ENCODE peak calls at places on chromosome 9, in four cellular contexts. One of them, this sample, is unnamed.

GRCh38 chr9:111412280-111412679 is 71.9 kb downstream of the ECPAS start:
- DNase-seq in HCT116: no peak
- DNase-seq in IMR-90: no peak
- DNase-seq in HFF-Myc: no peak
- DNase-seq in this sample: no peak

GRCh38 chr9:131992906-131993657 is 86.6 kb downstream of the MED27 start:
- DNase-seq in HCT116: no peak
- DNase-seq in IMR-90: peak; percentile 31
- DNase-seq in HFF-Myc: no peak
- DNase-seq in this sample: no peak

GRCh38 chr9:122252796-122253195 is 11.8 kb downstream of the RBM18 start:
- DNase-seq in HCT116: no peak
- DNase-seq in IMR-90: no peak
- DNase-seq in HFF-Myc: no peak
- DNase-seq in this sample: no peak

GRCh38 chr9:34451135-34451534 is 7.2 kb downstream of the FAM219A start:
- DNase-seq in HCT116: no peak
- DNase-seq in IMR-90: no peak
- DNase-seq in HFF-Myc: no peak
- DNase-seq in this sample: no peak

GRCh38 chr9:21974542-21975409 is 19.4 kb downstream of the CDKN2A start:
- DNase-seq in HCT116: peak; percentile 29
- DNase-seq in IMR-90: peak; percentile 57
- DNase-seq in HFF-Myc: no peak
- DNase-seq in this sample: no peak

GRCh38 chr9:96176901-96177718 is 124.9 kb downstream of the HSD17B3 start:
- DNase-seq in HCT116: no peak
- DNase-seq in IMR-90: no peak
- DNase-seq in HFF-Myc: no peak
- DNase-seq in this sample: no peak

GRCh38 chr9:95095619-95096355 is 221.7 kb downstream of the FANCC start:
- DNase-seq in HCT116: no peak
- DNase-seq in IMR-90: no peak
- DNase-seq in HFF-Myc: no peak
- DNase-seq in this sample: no peak

GRCh38 chr9:123445116-123445515 is 89.1 kb downstream of the CRB2 start:
- DNase-seq in HCT116: no peak
- DNase-seq in IMR-90: no peak
- DNase-seq in HFF-Myc: no peak
- DNase-seq in this sample: no peak

GRCh38 chr9:122053951-122054350 is 39.2 kb downstream of the TTLL11 start:
- DNase-seq in HCT116: no peak
- DNase-seq in IMR-90: no peak
- DNase-seq in HFF-Myc: no peak
- DNase-seq in this sample: no peak

GRCh38 chr9:28073278-28073677 is 500.0 kb upstream of the C9orf72 start:
- DNase-seq in HCT116: peak; percentile 15
- DNase-seq in IMR-90: peak; percentile 36
- DNase-seq in HFF-Myc: peak; percentile 40
- DNase-seq in this sample: peak; percentile 27

GRCh38 chr9:121550569-121551512 is 51.2 kb upstream of the GGTA1 start:
- DNase-seq in HCT116: peak; percentile 40
- DNase-seq in IMR-90: peak; percentile 46
- DNase-seq in HFF-Myc: no peak
- DNase-seq in this sample: no peak

GRCh38 chr9:2749485-2749884 is 32.2 kb downstream of the KCNV2 start:
- DNase-seq in HCT116: no peak
- DNase-seq in IMR-90: peak; percentile 46
- DNase-seq in HFF-Myc: no peak
- DNase-seq in this sample: no peak

GRCh38 chr9:116687762-116688160 is 656 bp downstream of the TRIM32 start:
- DNase-seq in HCT116: no peak
- DNase-seq in IMR-90: no peak
- DNase-seq in HFF-Myc: no peak
- DNase-seq in this sample: no peak

GRCh38 chr9:7944521-7945022 is 145.0 kb upstream of the DMAC1 start:
- DNase-seq in HCT116: no peak
- DNase-seq in IMR-90: no peak
- DNase-seq in HFF-Myc: no peak
- DNase-seq in this sample: no peak

GRCh38 chr9:72151099-72151498 is 1.9 kb downstream of the GDA start:
- DNase-seq in HCT116: no peak
- DNase-seq in IMR-90: no peak
- DNase-seq in HFF-Myc: no peak
- DNase-seq in this sample: no peak

GRCh38 chr9:36793277-36793676 is 220.6 kb downstream of the MELK start:
- DNase-seq in HCT116: peak; percentile 32
- DNase-seq in IMR-90: no peak
- DNase-seq in HFF-Myc: no peak
- DNase-seq in this sample: no peak

GRCh38 chr9:96186601-96187011 is 115.4 kb downstream of the HSD17B3 start:
- DNase-seq in HCT116: no peak
- DNase-seq in IMR-90: no peak
- DNase-seq in HFF-Myc: no peak
- DNase-seq in this sample: no peak

GRCh38 chr9:76443887-76444286 is 15.1 kb upstream of the GCNT1 start:
- DNase-seq in HCT116: no peak
- DNase-seq in IMR-90: no peak
- DNase-seq in HFF-Myc: no peak
- DNase-seq in this sample: no peak

GRCh38 chr9:17481565-17481964 is 97.3 kb upstream of the SH3GL2 start:
- DNase-seq in HCT116: no peak
- DNase-seq in IMR-90: no peak
- DNase-seq in HFF-Myc: peak; percentile 6
- DNase-seq in this sample: no peak

GRCh38 chr9:14107977-14108376 is 206.0 kb downstream of the NFIB start:
- DNase-seq in HCT116: no peak
- DNase-seq in IMR-90: no peak
- DNase-seq in HFF-Myc: no peak
- DNase-seq in this sample: no peak

GRCh38 chr9:138072161-138072842 is 194.7 kb downstream of the CACNA1B start:
- DNase-seq in HCT116: no peak
- DNase-seq in IMR-90: no peak
- DNase-seq in HFF-Myc: no peak
- DNase-seq in this sample: no peak

GRCh38 chr9:123336455-123336854 is 19.5 kb upstream of the CRB2 start:
- DNase-seq in HCT116: no peak
- DNase-seq in IMR-90: no peak
- DNase-seq in HFF-Myc: no peak
- DNase-seq in this sample: no peak

GRCh38 chr9:17967731-17968130 is 388.9 kb downstream of the SH3GL2 start:
- DNase-seq in HCT116: no peak
- DNase-seq in IMR-90: no peak
- DNase-seq in HFF-Myc: no peak
- DNase-seq in this sample: no peak

GRCh38 chr9:112489039-112489546 is 2.5 kb downstream of the KIAA1958 start:
- DNase-seq in HCT116: no peak
- DNase-seq in IMR-90: no peak
- DNase-seq in HFF-Myc: no peak
- DNase-seq in this sample: no peak

GRCh38 chr9:68805890-68806517 is 101.0 kb downstream of the PIP5K1B start:
- DNase-seq in HCT116: no peak
- DNase-seq in IMR-90: no peak
- DNase-seq in HFF-Myc: no peak
- DNase-seq in this sample: no peak

GRCh38 chr9:21836437-21837161 is 34.2 kb downstream of the MTAP start:
- DNase-seq in HCT116: peak; percentile 94
- DNase-seq in IMR-90: peak; percentile 100
- DNase-seq in HFF-Myc: peak; percentile 99
- DNase-seq in this sample: peak; percentile 94

GRCh38 chr9:91197232-91198181 is 164.2 kb downstream of the AUH start:
- DNase-seq in HCT116: peak; percentile 85
- DNase-seq in IMR-90: peak; percentile 98
- DNase-seq in HFF-Myc: peak; percentile 83
- DNase-seq in this sample: peak; percentile 97

GRCh38 chr9:1458503-1458902 is 408.3 kb downstream of the DMRT2 start:
- DNase-seq in HCT116: peak; percentile 7
- DNase-seq in IMR-90: peak; percentile 2
- DNase-seq in HFF-Myc: peak; percentile 72
- DNase-seq in this sample: peak; percentile 16

GRCh38 chr9:21904371-21904770 is 89.8 kb downstream of the CDKN2A start:
- DNase-seq in HCT116: no peak
- DNase-seq in IMR-90: peak; percentile 63
- DNase-seq in HFF-Myc: no peak
- DNase-seq in this sample: no peak

GRCh38 chr9:136614372-136614922 is 48.3 kb upstream of the EGFL7 start:
- DNase-seq in HCT116: no peak
- DNase-seq in IMR-90: peak; percentile 89
- DNase-seq in HFF-Myc: peak; percentile 26
- DNase-seq in this sample: no peak

GRCh38 chr9:130023147-130023787 is 19.7 kb downstream of the FNBP1 start:
- DNase-seq in HCT116: no peak
- DNase-seq in IMR-90: no peak
- DNase-seq in HFF-Myc: no peak
- DNase-seq in this sample: no peak

GRCh38 chr9:130024597-130024994 is 18.4 kb downstream of the FNBP1 start:
- DNase-seq in HCT116: no peak
- DNase-seq in IMR-90: peak; percentile 47
- DNase-seq in HFF-Myc: no peak
- DNase-seq in this sample: no peak

GRCh38 chr9:130022566-130023146 is 20.3 kb downstream of the FNBP1 start:
- DNase-seq in HCT116: no peak
- DNase-seq in IMR-90: no peak
- DNase-seq in HFF-Myc: no peak
- DNase-seq in this sample: no peak

GRCh38 chr9:130026583-130027427 is 16.2 kb downstream of the FNBP1 start:
- DNase-seq in HCT116: no peak
- DNase-seq in IMR-90: no peak
- DNase-seq in HFF-Myc: no peak
- DNase-seq in this sample: no peak

GRCh38 chr9:130023994-130024596 is 18.9 kb downstream of the FNBP1 start:
- DNase-seq in HCT116: no peak
- DNase-seq in IMR-90: no peak
- DNase-seq in HFF-Myc: no peak
- DNase-seq in this sample: no peak
- H3K4me3 ChIP-seq in HCT116: no peak overlapping the region
- H3K4me3 ChIP-seq in IMR-90: no peak overlapping the region
- H3K4me3 ChIP-seq in HFF-Myc: no peak overlapping the region
- H3K4me3 ChIP-seq in this sample: no peak overlapping the region

GRCh38 chr9:97627624-97628023 is 5.5 kb downstream of the TSTD2 start:
- DNase-seq in HCT116: no peak
- DNase-seq in IMR-90: peak; percentile 52
- DNase-seq in HFF-Myc: no peak
- DNase-seq in this sample: no peak

GRCh38 chr9:97625620-97626019 is 7.5 kb downstream of the TSTD2 start:
- DNase-seq in HCT116: no peak
- DNase-seq in IMR-90: no peak
- DNase-seq in HFF-Myc: no peak
- DNase-seq in this sample: no peak

GRCh38 chr9:97632406-97632991 is 669 bp downstream of the TSTD2 start:
- DNase-seq in HCT116: no peak
- DNase-seq in IMR-90: peak; percentile 84
- DNase-seq in HFF-Myc: peak; percentile 56
- DNase-seq in this sample: peak; percentile 52

GRCh38 chr9:97628668-97629067 is 4.5 kb downstream of the TSTD2 start:
- DNase-seq in HCT116: no peak
- DNase-seq in IMR-90: no peak
- DNase-seq in HFF-Myc: no peak
- DNase-seq in this sample: no peak

DNA sequence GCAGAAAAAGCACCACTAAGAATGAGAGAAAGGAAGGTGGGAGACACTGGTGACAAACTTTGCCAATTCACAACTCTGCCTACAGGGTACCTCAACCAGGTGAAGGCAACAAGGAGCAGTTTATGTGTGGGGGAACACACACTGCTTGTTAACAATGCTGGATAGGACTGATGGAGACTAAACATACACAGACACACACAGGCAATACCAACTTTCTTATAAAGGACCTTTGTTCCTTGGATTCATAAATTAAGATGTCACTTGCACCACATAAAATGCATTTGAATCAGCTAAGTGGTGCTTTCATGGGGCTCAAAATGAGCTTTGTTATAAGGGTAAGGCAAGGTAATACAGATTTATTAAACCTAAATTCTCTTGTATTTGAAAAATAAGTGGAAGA is 4.0 kb downstream of the TSTD2 start:
- DNase-seq in HCT116: no peak
- DNase-seq in IMR-90: no peak
- DNase-seq in HFF-Myc: no peak
- DNase-seq in this sample: no peak
- H3K4me3 ChIP-seq in HCT116: no peak overlapping the region
- H3K4me3 ChIP-seq in IMR-90: no peak overlapping the region
- H3K4me3 ChIP-seq in HFF-Myc: no peak overlapping the region
- H3K4me3 ChIP-seq in this sample: no peak overlapping the region

GRCh38 chr9:115118471-115119156 is 657 bp upstream of the TNC start:
- DNase-seq in HCT116: peak; percentile 50
- DNase-seq in IMR-90: peak; percentile 93
- DNase-seq in HFF-Myc: peak; percentile 95
- DNase-seq in this sample: peak; percentile 79
- H3K4me3 ChIP-seq in HCT116: peak overlapping the region; percentile 23
- H3K4me3 ChIP-seq in IMR-90: peak overlapping the region; percentile 84
- H3K4me3 ChIP-seq in HFF-Myc: peak overlapping the region; percentile 55
- H3K4me3 ChIP-seq in this sample: peak overlapping the region; percentile 69

GRCh38 chr9:87277346-87277745 is 220.3 kb upstream of the DAPK1 start:
- DNase-seq in HCT116: no peak
- DNase-seq in IMR-90: no peak
- DNase-seq in HFF-Myc: no peak
- DNase-seq in this sample: no peak

GRCh38 chr9:87276327-87276841 is 221.3 kb upstream of the DAPK1 start:
- DNase-seq in HCT116: no peak
- DNase-seq in IMR-90: peak; percentile 73
- DNase-seq in HFF-Myc: no peak
- DNase-seq in this sample: no peak

GRCh38 chr9:87280421-87280820 is 217.2 kb upstream of the DAPK1 start:
- DNase-seq in HCT116: no peak
- DNase-seq in IMR-90: peak; percentile 92
- DNase-seq in HFF-Myc: no peak
- DNase-seq in this sample: no peak

GRCh38 chr9:87276851-87277251 is 220.8 kb upstream of the DAPK1 start:
- DNase-seq in HCT116: no peak
- DNase-seq in IMR-90: peak; percentile 39
- DNase-seq in HFF-Myc: no peak
- DNase-seq in this sample: no peak

DNA sequence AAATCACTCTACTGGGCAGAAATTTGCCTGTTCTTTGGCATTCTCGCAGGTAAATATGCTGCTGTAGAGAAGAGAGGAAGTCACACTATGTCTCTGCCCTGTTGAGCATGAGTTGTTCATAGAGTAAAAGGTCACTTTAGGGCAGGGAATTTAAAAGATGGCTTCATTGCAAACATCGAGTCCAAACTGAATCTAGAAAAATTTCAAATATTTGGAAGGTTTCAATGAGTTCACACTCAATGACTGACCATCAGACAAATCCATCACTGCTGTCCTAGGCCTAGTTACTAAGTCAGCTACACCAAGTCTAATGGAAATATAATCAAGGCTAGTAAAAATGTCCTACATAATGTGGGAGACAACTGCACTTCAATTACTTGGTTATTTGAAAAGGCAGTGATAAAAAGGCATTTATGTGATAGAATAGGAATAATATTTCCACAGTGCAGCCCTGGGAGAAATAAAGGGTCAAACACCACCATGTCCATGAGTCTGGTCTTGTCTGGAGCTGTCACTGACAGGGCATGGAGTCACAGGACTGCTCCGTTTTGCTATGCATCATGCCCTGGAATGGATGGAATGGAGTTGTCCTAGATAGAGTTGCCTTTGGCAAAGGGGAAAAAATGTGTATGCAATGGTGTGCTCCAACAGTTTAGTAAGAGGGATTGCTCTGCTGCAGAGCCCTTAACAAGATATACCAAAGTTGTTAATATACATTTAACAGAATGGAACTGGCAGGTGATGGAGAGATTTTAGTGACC is 218.5 kb upstream of the DAPK1 start:
- DNase-seq in HCT116: no peak
- DNase-seq in IMR-90: peak; percentile 37
- DNase-seq in HFF-Myc: no peak
- DNase-seq in this sample: no peak
- H3K4me3 ChIP-seq in HCT116: no peak overlapping the region
- H3K4me3 ChIP-seq in IMR-90: no peak overlapping the region
- H3K4me3 ChIP-seq in HFF-Myc: no peak overlapping the region
- H3K4me3 ChIP-seq in this sample: no peak overlapping the region

This sample was measured in epithelial cell of proximal tubule.